ENCODE peak calls at places on chromosomes 1 and 21, in four cellular contexts. L is CD4-positive, alpha-beta T cell; X is Panc1; V is Peyer's patch. C is an unnamed sample.

GRCh38 chr1:108082741-108083562 is 117.2 kb downstream of the SLC25A24 start:
- DNase-seq in V (no peak), X (no peak), L (no peak), C (no peak)

GRCh38 chr21:29943885-29944284 is 4.1 kb upstream of the GRIK1 start:
- DNase-seq in L (no peak), X (no peak), V (no peak), C (no peak)

GRCh38 chr21:46540087-46540710 is 64.7 kb downstream of the S100B start:
- DNase-seq in L (no peak), V (no peak), X (no peak), C (no peak)

GRCh38 chr1:204503122-204503912 is 8.7 kb upstream of the PIK3C2B start:
- DNase-seq in V (no peak), X (no peak), L (no peak), C (no peak)

GRCh38 chr1:175338447-175339135 is 146.0 kb upstream of the KIAA0040 start:
- DNase-seq in L (peak; percentile 51), X (no peak), V (no peak), C (peak; percentile 33)

GRCh38 chr1:25914074-25914995 is 8.1 kb upstream of the STMN1 start:
- DNase-seq in L (no peak), X (no peak), V (no peak), C (no peak)

GRCh38 chr21:35016517-35017188 is 32.4 kb downstream of the RUNX1 start:
- DNase-seq in X (no peak), L (no peak), V (no peak), C (no peak)

GRCh38 chr1:1079408-1080121 is 5.5 kb upstream of the RNF223 start:
- DNase-seq in X (peak; percentile 89), L (no peak), V (no peak), C (peak; percentile 75)

DNA sequence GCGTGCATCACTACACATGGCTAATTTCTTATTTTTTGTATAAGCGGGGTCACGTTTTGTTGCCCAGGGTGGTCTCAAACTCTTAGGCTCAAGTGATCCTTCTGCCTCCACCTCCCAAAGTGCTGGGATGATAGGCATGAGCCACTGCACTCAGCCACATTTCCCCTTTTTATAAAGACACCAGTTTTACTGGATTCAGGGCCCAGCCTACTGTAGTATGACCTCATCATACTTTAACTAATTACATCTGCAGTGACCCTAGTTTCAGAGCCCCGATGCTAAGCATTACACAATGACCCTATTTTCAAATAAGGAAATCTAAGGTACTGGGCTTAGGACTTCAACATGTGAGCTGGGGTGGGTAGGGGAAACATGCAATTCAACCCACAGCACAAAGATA is 31.8 kb upstream of the ENAH start:
- DNase-seq in X (no peak), V (no peak), L (no peak), C (no peak)
- TF ChIP-seq CTCF in X (no peak), V (no peak), L (no peak), C (no peak)

GRCh38 chr1:37477198-37477931 is 3.0 kb downstream of the ZC3H12A start:
- DNase-seq in V (peak; percentile 69), L (peak; percentile 60), X (no peak), C (peak; percentile 86)

GRCh38 chr1:37474697-37475379 is 458 bp downstream of the ZC3H12A start:
- DNase-seq in L (no peak), X (no peak), V (peak; percentile 63), C (no peak)

GRCh38 chr1:37476460-37477197 is 2.2 kb downstream of the ZC3H12A start:
- DNase-seq in L (no peak), V (peak; percentile 79), X (no peak), C (no peak)

GRCh38 chr1:37475380-37476086 is 1.2 kb downstream of the ZC3H12A start:
- DNase-seq in V (peak; percentile 60), X (no peak), L (no peak), C (no peak)

DNA sequence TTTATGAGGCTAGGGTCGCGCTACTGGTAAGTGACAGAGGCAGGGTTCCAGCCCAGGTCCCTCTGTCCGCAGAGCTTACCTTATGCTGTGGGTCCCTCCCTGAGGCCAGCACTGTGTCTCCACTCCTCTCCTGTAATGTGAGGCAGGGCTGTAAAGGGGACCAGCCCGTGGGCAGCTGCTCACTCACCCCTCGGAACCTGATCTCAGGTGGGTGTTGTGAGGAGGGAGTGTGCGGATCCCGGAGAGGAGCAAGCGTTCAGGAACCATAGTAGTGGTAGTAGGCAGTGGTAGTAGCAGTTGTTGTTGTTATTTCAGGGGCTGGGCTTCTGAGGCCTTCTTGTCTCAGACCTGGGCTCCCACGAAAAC is 1.7 kb downstream of the ZC3H12A start:
- DNase-seq in X (no peak), L (no peak), V (no peak), C (no peak)
- TF ChIP-seq CTCF in X (no peak), L (no peak), V (no peak), C (no peak)

GRCh38 chr1:31397360-31398095 is 15.5 kb upstream of the SERINC2 start:
- DNase-seq in L (no peak), V (no peak), X (no peak), C (no peak)

GRCh38 chr1:31393463-31393862 is 19.6 kb upstream of the SERINC2 start:
- DNase-seq in X (no peak), V (no peak), L (no peak), C (no peak)

GRCh38 chr1:31398246-31398645 is 14.8 kb upstream of the SERINC2 start:
- DNase-seq in X (no peak), L (no peak), V (no peak), C (no peak)

GRCh38 chr1:31394628-31395193 is 18.3 kb upstream of the SERINC2 start:
- DNase-seq in L (peak; percentile 73), X (peak; percentile 55), V (peak; percentile 94), C (peak; percentile 83)

GRCh38 chr1:31396633-31397351 is 16.2 kb upstream of the SERINC2 start:
- DNase-seq in V (no peak), L (no peak), X (no peak), C (no peak)
- TF ChIP-seq CTCF in V (no peak), L (peak; percentile 16), X (no peak), C (peak; percentile 33)

DNA sequence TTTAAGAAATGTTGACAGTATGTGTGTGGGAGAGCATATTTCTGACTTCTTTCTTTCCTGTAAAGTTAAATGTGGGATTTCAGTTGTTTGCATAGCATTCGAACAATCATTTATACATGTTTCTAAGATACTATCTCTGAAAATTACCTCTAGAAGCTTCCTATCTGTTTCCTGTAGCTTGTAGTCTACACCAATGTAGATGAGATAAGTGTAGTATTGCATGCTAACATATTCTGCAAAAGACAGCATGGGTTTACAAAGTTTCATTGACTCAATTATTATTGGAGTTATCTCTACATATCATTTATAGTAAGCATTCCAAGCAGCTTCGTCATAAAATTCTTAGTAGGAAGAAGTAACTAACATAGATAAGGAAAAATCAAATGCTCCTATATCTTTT is 98.9 kb upstream of the DPYD start:
- DNase-seq in L (no peak), X (no peak), V (no peak), C (no peak)
- TF ChIP-seq CTCF in L (no peak), X (no peak), V (no peak), C (no peak)

GRCh38 chr1:182839209-182840065 is at the start of gene DHX9:
- DNase-seq in L (peak; percentile 94), V (peak; percentile 96), X (peak; percentile 33), C (peak; percentile 98)
- TF ChIP-seq CTCF in L (peak; percentile 31), V (no peak), X (no peak), C (no peak)

DNA sequence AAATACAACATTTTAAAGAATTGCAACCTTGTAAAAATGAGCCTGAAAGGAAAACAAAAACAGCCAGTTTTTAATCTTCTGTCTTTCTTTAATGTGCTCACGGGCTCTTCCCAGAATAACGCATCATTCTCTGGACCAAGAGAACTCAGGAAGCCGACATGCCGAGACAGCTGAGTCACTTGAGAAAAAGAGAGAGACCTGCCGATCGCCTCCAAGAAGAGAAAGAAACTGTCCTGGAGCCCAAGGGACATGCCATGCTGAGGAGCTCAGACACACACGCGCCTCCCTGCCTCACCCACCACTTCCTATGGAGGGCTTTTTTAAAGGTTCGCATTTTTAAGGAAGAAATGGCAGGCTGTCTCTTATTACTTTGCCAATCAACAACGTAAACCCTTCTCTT is 176.4 kb downstream of the ZNF281 start:
- DNase-seq in V (no peak), L (no peak), X (no peak), C (no peak)
- TF ChIP-seq CTCF in V (no peak), L (no peak), X (no peak), C (no peak)

GRCh38 chr1:161784963-161785362 is 18.8 kb downstream of the ATF6 start:
- DNase-seq in V (no peak), X (no peak), L (no peak), C (no peak)

GRCh38 chr1:161791889-161792655 is 26.0 kb downstream of the ATF6 start:
- DNase-seq in L (no peak), V (no peak), X (no peak), C (no peak)

GRCh38 chr1:161790587-161791317 is 24.6 kb downstream of the ATF6 start:
- DNase-seq in X (no peak), V (no peak), L (no peak), C (no peak)

GRCh38 chr1:161782886-161783285 is 16.8 kb downstream of the ATF6 start:
- DNase-seq in L (no peak), V (no peak), X (no peak), C (no peak)

GRCh38 chr1:161787355-161787754 is 21.2 kb downstream of the ATF6 start:
- DNase-seq in X (no peak), L (no peak), V (no peak), C (no peak)
- TF ChIP-seq CTCF in X (peak; percentile 22), L (no peak), V (no peak), C (no peak)

C was measured in GM13977.